ENCODE peak calls at places on chromosomes 1 and 21, in four cellular contexts. X, C, G and E are unnamed samples.

GRCh38 chr1:156502396-156502748 is 1.8 kb upstream of the MEF2D start:
- DNase-seq in X (no peak), C (no peak), G (no peak), E (no peak)

GRCh38 chr1:36481771-36482723 is 666 bp downstream of the CSF3R start:
- DNase-seq in X (no peak), C (no peak), G (no peak), E (peak)

GRCh38 chr21:36149788-36150187 is 6.8 kb upstream of the DOP1B start:
- DNase-seq in X (no peak), C (no peak), G (no peak), E (no peak)

GRCh38 chr1:7650801-7651200 is 120.3 kb upstream of the VAMP3 start:
- DNase-seq in X (no peak), C (peak), G (no peak), E (no peak)

GRCh38 chr1:216785211-216785610 is 62.0 kb upstream of the ESRRG start:
- DNase-seq in X (no peak), C (no peak), G (no peak), E (no peak)

GRCh38 chr1:168236836-168237611 is 11.2 kb downstream of the SFT2D2 start:
- DNase-seq in X (no peak), C (no peak), G (no peak), E (no peak)

GRCh38 chr1:62391369-62391971 is 45.4 kb upstream of the USP1 start:
- DNase-seq in X (peak), C (peak), G (no peak), E (peak)

GRCh38 chr21:34128124-34128523 is 54.7 kb downstream of the MRPS6 start:
- DNase-seq in X (no peak), C (no peak), G (no peak), E (no peak)

GRCh38 chr1:176206006-176206960 is 803 bp downstream of the COP1 start:
- DNase-seq in X (peak), C (peak), G (no peak), E (peak)

GRCh38 chr1:221573727-221574126 is 168.2 kb downstream of the DUSP10 start:
- DNase-seq in X (no peak), C (no peak), G (no peak), E (no peak)

GRCh38 chr1:98044071-98044697 is 123.3 kb upstream of the DPYD start:
- DNase-seq in X (no peak), C (no peak), G (no peak), E (no peak)

GRCh38 chr21:24658016-24658415 is 949.3 kb downstream of the MRPL39 start:
- DNase-seq in X (no peak), C (no peak), G (no peak), E (no peak)

DNA sequence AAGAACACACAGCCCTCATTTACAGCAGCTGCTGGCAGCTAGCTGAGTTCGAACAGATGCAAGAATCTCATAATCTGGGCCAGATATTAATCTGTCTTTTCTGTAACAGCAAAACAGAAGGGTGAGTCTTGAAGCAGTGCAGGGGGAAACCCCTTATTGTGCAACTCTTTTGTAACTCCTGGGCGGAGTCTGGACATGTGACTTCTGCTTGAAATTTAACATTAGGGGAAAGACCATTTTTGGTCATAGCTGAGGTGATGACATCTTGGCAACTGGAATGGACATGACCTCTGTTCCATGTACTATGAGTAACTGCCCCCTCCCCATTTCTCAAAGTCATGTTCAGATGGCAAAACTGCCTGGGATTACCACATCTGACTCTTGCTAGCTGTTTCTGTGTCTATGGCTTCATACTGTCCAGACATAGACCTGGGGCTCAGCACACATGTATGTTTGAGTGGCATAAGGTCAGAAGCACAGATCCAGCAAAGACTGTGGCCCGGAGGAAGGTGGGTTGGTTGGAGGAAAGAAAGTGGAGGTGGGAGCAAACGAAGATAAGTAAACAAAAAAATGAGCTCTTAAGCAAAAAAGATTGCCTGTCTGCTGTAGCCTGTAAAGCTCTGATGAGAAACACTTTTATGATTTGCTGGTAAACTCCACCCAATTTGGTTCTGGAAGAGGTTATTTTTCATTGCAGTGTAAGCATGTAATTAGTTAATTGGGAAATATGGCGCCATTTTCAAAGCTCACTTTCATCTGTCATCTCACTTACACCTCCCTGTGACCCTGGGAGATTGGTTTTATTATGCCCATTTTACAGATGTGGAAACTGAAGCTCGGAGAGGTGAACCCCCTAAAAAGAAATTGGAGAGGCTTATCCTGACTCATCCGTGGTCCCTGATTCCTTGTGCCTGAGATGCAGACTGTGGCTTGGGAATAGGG is 26.1 kb downstream of the ETS2 start:
- DNase-seq in X (no peak), C (peak), G (peak), E (no peak)
- TF ChIP-seq SP1 in X (no peak), C (peak), G (no peak), E (no peak)

DNA sequence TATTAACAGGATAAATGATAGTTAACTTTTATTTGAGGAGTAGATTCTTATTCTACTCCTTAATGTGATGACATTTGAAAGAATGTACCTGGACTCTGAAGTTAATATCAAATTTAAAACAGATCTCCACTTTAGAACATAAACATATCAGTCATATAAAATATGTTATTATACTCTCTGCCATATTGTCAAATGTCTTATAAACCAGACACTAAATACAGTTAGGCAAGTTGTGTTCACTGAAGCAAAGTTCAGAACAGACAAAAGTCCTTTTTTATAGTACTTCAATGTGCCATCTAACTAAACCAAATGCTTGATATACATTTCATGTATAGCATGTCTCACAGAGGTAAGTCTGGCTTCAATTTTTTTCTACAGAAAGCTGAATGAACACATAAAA is 285.2 kb downstream of the AKT3 start:
- DNase-seq in X (no peak), C (no peak), G (no peak), E (no peak)
- TF ChIP-seq TCF7 in X (no peak), C (no peak), G (no peak), E (no peak)

GRCh38 chr1:206030714-206031113 is 7.0 kb upstream of the CTSE start:
- DNase-seq in X (peak), C (peak), G (peak), E (peak)
- TF ChIP-seq SP1 in X (no peak), C (no peak), G (no peak), E (no peak)

GRCh38 chr1:35191429-35192055 is 1.4 kb downstream of the SFPQ start:
- DNase-seq in X (no peak), C (no peak), G (no peak), E (no peak)

GRCh38 chr1:35192853-35193664 is at the start of gene SFPQ:
- DNase-seq in X (peak), C (peak), G (peak), E (peak)

GRCh38 chr1:35192056-35192852 is 691 bp downstream of the SFPQ start:
- DNase-seq in X (peak), C (peak), G (no peak), E (peak)

GRCh38 chr1:35188578-35189392 is 4.2 kb downstream of the SFPQ start:
- DNase-seq in X (no peak), C (peak), G (no peak), E (no peak)

DNA sequence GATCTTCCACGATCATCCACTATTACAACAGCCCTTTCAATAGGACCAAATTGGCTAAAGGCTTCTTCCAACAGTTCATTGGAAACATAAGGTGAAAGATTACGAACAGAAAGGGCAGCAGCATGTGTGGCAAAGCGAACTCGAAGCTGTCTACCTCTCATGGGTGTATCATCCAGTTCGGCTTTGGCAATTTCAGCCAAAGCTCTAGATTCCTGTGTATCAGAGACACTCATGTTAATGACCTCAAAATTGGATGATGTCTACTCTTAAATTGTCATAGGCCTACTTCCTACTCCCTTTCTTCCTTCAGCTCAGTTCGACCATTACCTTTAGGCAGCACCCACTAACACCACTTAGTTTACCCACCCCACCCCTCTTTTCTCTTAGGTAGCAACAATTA is 2.2 kb downstream of the SFPQ start:
- DNase-seq in X (no peak), C (no peak), G (no peak), E (no peak)
- TF ChIP-seq TCF7 in X (no peak), C (no peak), G (no peak), E (no peak)

GRCh38 chr1:199403421-199404116 is 623.9 kb upstream of the NR5A2 start:
- DNase-seq in X (no peak), C (no peak), G (no peak), E (no peak)
- TF ChIP-seq SP1 in X (no peak), C (no peak), G (no peak), E (no peak)

DNA sequence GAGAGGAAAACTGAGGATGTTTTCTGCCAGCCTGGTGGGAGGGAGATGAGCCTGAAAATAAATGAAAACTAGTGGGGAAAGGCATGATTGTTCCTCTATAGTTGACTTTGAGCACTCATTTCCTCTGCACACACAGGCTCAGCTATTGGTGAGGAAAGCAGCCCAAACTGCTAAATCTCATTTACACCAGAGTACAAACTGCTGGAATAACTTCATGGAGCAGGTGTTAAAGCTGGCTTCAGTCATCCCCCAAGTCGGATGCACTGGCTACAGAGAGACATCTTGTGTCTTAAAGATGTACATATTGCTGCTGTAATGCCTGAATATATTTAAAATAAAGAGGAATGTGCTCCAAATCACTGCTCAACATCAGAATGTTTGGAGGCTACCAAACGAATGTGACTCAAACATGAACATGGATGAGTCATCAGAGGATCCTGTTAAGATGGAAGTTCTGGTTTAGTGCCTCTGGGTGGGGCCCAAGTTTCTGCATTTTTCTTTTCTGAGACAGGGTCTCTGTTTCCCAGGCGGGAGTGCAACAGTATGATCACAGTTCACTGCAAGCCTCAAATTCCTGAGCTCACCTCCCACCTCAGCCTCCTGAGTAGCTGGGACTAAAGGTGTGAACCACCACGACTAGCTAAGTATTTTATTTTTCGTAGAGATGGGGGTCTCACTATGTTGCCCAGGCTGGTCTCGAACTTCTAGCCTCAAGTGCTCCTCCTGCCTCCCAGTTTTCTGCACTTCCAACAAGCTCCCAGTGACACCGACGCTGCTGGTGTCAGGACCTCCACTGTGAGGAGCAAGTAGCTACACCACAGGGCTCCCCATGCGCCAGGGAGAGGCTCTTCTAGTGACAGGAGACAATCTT is 79.0 kb upstream of the KRTAP19-8 start:
- DNase-seq in X (no peak), C (no peak), G (no peak), E (no peak)
- TF ChIP-seq TCF7 in X (no peak), C (no peak), G (no peak), E (no peak)

GRCh38 chr1:53562983-53563379 is 103.8 kb downstream of the DMRTB1 start:
- DNase-seq in X (no peak), C (no peak), G (no peak), E (no peak)

GRCh38 chr1:53561488-53562115 is 102.4 kb downstream of the DMRTB1 start:
- DNase-seq in X (peak), C (no peak), G (no peak), E (no peak)

GRCh38 chr1:53560572-53561487 is 101.6 kb downstream of the DMRTB1 start:
- DNase-seq in X (no peak), C (no peak), G (no peak), E (no peak)

GRCh38 chr1:53563609-53564008 is 104.4 kb downstream of the DMRTB1 start:
- DNase-seq in X (no peak), C (no peak), G (no peak), E (no peak)

GRCh38 chr1:53562256-53562982 is 103.2 kb downstream of the DMRTB1 start:
- DNase-seq in X (peak), C (no peak), G (no peak), E (no peak)
- TF ChIP-seq SP1 in X (no peak), C (no peak), G (no peak), E (no peak)

GRCh38 chr1:211791979-211792378 is 38.6 kb downstream of the LPGAT1 start:
- DNase-seq in X (no peak), C (no peak), G (no peak), E (no peak)
- TF ChIP-seq TCF7 in X (no peak), C (no peak), G (no peak), E (no peak)

GRCh38 chr1:28329395-28330153 is 734 bp downstream of the MED18 start:
- DNase-seq in X (peak), C (peak), G (no peak), E (peak)
- TF ChIP-seq SP1 in X (no peak), C (no peak), G (no peak), E (no peak)

GRCh38 chr1:161162806-161163205 is 3.4 kb upstream of the PPOX start:
- DNase-seq in X (no peak), C (no peak), G (no peak), E (no peak)
- TF ChIP-seq TCF7 in X (no peak), C (no peak), G (no peak), E (no peak)